ENCODE peak calls at places on chromosomes 3 and 15, in ten cellular contexts. One of them, this sample, is unnamed. For H3K9me3, the result is how much of the 10 kb centered on the place peaks cover.

GRCh38 chr15:45670061-45670460 is 35.2 kb downstream of the SQOR start:
- DNase-seq in neuronal stem cell: no peak
- DNase-seq in effector memory CD4-positive, alpha-beta T cell: no peak
- DNase-seq in T-helper 17 cell: no peak
- DNase-seq in A549: no peak
- DNase-seq in stomach: no peak
- DNase-seq in AG04450: no peak
- DNase-seq in gastrocnemius medialis: no peak
- DNase-seq in ascending aorta: no peak
- DNase-seq in aorta: no peak
- DNase-seq in this sample: no peak

GRCh38 chr15:31223478-31224350 is 102.9 kb upstream of the KLF13 start:
- DNase-seq in neuronal stem cell: no peak
- DNase-seq in effector memory CD4-positive, alpha-beta T cell: no peak
- DNase-seq in T-helper 17 cell: no peak
- DNase-seq in A549: no peak
- DNase-seq in stomach: peak
- DNase-seq in AG04450: no peak
- DNase-seq in gastrocnemius medialis: no peak
- DNase-seq in ascending aorta: no peak
- DNase-seq in aorta: no peak
- DNase-seq in this sample: no peak

GRCh38 chr3:112117415-112117814 is 15.6 kb downstream of the GCSAM start:
- DNase-seq in neuronal stem cell: no peak
- DNase-seq in effector memory CD4-positive, alpha-beta T cell: no peak
- DNase-seq in T-helper 17 cell: no peak
- DNase-seq in A549: no peak
- DNase-seq in stomach: no peak
- DNase-seq in AG04450: no peak
- DNase-seq in gastrocnemius medialis: no peak
- DNase-seq in ascending aorta: no peak
- DNase-seq in aorta: no peak
- DNase-seq in this sample: no peak

GRCh38 chr3:102450976-102451375 is 16.2 kb downstream of the ZPLD1 start:
- DNase-seq in neuronal stem cell: no peak
- DNase-seq in effector memory CD4-positive, alpha-beta T cell: no peak
- DNase-seq in T-helper 17 cell: no peak
- DNase-seq in A549: no peak
- DNase-seq in stomach: no peak
- DNase-seq in AG04450: no peak
- DNase-seq in gastrocnemius medialis: no peak
- DNase-seq in ascending aorta: no peak
- DNase-seq in aorta: no peak
- DNase-seq in this sample: no peak

GRCh38 chr15:63763476-63764123 is 70.1 kb downstream of the HERC1 start:
- DNase-seq in neuronal stem cell: no peak
- DNase-seq in effector memory CD4-positive, alpha-beta T cell: no peak
- DNase-seq in T-helper 17 cell: no peak
- DNase-seq in A549: no peak
- DNase-seq in stomach: no peak
- DNase-seq in AG04450: no peak
- DNase-seq in gastrocnemius medialis: no peak
- DNase-seq in ascending aorta: no peak
- DNase-seq in aorta: no peak
- DNase-seq in this sample: no peak

GRCh38 chr15:49406352-49407118 is 16.5 kb upstream of the FGF7 start:
- DNase-seq in neuronal stem cell: no peak
- DNase-seq in effector memory CD4-positive, alpha-beta T cell: no peak
- DNase-seq in T-helper 17 cell: no peak
- DNase-seq in A549: no peak
- DNase-seq in stomach: no peak
- DNase-seq in AG04450: no peak
- DNase-seq in gastrocnemius medialis: no peak
- DNase-seq in ascending aorta: no peak
- DNase-seq in aorta: peak
- DNase-seq in this sample: no peak

GRCh38 chr15:70379938-70380337 is 282.2 kb upstream of the TLE3 start:
- DNase-seq in neuronal stem cell: no peak
- DNase-seq in effector memory CD4-positive, alpha-beta T cell: no peak
- DNase-seq in T-helper 17 cell: no peak
- DNase-seq in A549: no peak
- DNase-seq in stomach: no peak
- DNase-seq in AG04450: no peak
- DNase-seq in gastrocnemius medialis: no peak
- DNase-seq in ascending aorta: no peak
- DNase-seq in aorta: peak
- DNase-seq in this sample: no peak

GRCh38 chr3:166177130-166177529 is 339.9 kb upstream of the BCHE start:
- DNase-seq in neuronal stem cell: no peak
- DNase-seq in effector memory CD4-positive, alpha-beta T cell: no peak
- DNase-seq in T-helper 17 cell: no peak
- DNase-seq in A549: no peak
- DNase-seq in stomach: no peak
- DNase-seq in AG04450: no peak
- DNase-seq in gastrocnemius medialis: no peak
- DNase-seq in ascending aorta: no peak
- DNase-seq in aorta: no peak
- DNase-seq in this sample: no peak

GRCh38 chr3:47002490-47003410 is 23.3 kb downstream of the NBEAL2 start:
- DNase-seq in neuronal stem cell: no peak
- DNase-seq in effector memory CD4-positive, alpha-beta T cell: no peak
- DNase-seq in T-helper 17 cell: no peak
- DNase-seq in A549: no peak
- DNase-seq in stomach: no peak
- DNase-seq in AG04450: no peak
- DNase-seq in gastrocnemius medialis: no peak
- DNase-seq in ascending aorta: no peak
- DNase-seq in aorta: peak
- DNase-seq in this sample: no peak

GRCh38 chr15:76359152-76359551 is 22.6 kb downstream of the ISL2 start:
- DNase-seq in neuronal stem cell: no peak
- DNase-seq in effector memory CD4-positive, alpha-beta T cell: no peak
- DNase-seq in T-helper 17 cell: no peak
- DNase-seq in A549: no peak
- DNase-seq in stomach: peak
- DNase-seq in AG04450: no peak
- DNase-seq in gastrocnemius medialis: no peak
- DNase-seq in ascending aorta: no peak
- DNase-seq in aorta: no peak
- DNase-seq in this sample: peak

DNA sequence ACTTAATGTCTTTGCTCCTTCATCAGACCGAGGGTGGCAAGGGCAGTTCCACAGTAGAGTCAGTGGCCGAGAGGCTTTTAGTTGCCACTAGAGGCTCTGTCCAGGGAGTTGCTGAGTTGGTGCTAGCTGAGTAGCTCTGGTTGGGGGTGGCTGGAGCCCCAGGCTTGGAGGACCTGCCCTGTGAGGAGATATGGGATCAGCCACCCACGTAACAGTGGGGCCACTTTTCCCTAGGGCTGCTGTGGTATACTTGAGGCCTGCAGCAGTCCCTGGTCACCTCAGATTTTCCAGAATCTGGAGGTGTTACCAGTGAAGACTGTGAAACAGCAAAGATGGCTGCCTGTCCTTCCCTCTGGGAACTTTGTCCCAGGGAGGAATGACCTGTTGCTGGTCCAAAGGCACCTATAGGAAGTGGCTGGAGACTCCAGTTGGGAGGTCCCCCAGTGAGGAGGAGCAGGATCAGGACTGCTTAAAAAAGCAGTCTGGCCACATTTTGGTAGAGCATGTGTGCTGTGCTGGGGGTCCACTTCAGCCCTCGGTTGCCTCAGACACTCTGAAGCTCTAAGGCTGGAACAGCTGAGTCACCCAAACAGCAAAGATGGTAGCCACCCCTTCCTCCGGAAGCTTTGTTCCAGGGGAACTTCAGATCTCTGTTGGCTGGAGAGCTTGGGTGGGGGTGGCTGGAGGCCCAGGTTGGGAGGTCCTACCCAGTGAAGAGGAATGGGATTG is 72.9 kb downstream of the AKAP13 start:
- DNase-seq in neuronal stem cell: no peak
- DNase-seq in effector memory CD4-positive, alpha-beta T cell: no peak
- DNase-seq in T-helper 17 cell: no peak
- DNase-seq in A549: no peak
- DNase-seq in stomach: no peak
- DNase-seq in AG04450: no peak
- DNase-seq in gastrocnemius medialis: no peak
- DNase-seq in ascending aorta: no peak
- DNase-seq in aorta: no peak
- DNase-seq in this sample: no peak
- H3K9me3 ChIP-seq in neuronal stem cell: under half
- H3K9me3 ChIP-seq in effector memory CD4-positive, alpha-beta T cell: under half
- H3K9me3 ChIP-seq in T-helper 17 cell: under half
- H3K9me3 ChIP-seq in A549: under half
- H3K9me3 ChIP-seq in stomach: under half
- H3K9me3 ChIP-seq in AG04450: under half
- H3K9me3 ChIP-seq in gastrocnemius medialis: under half
- H3K9me3 ChIP-seq in ascending aorta: under half
- H3K9me3 ChIP-seq in aorta: under half
- H3K9me3 ChIP-seq in this sample: under half

GRCh38 chr15:20294651-20295237 is 246.9 kb downstream of the GOLGA6L6 start:
- DNase-seq in neuronal stem cell: peak
- DNase-seq in effector memory CD4-positive, alpha-beta T cell: no peak
- DNase-seq in T-helper 17 cell: no peak
- DNase-seq in A549: no peak
- DNase-seq in stomach: no peak
- DNase-seq in AG04450: no peak
- DNase-seq in gastrocnemius medialis: no peak
- DNase-seq in ascending aorta: peak
- DNase-seq in aorta: peak
- DNase-seq in this sample: no peak
- H3K9me3 ChIP-seq in neuronal stem cell: under half
- H3K9me3 ChIP-seq in effector memory CD4-positive, alpha-beta T cell: under half
- H3K9me3 ChIP-seq in T-helper 17 cell: under half
- H3K9me3 ChIP-seq in A549: under half
- H3K9me3 ChIP-seq in stomach: half or more
- H3K9me3 ChIP-seq in AG04450: under half
- H3K9me3 ChIP-seq in gastrocnemius medialis: under half
- H3K9me3 ChIP-seq in ascending aorta: under half
- H3K9me3 ChIP-seq in aorta: under half
- H3K9me3 ChIP-seq in this sample: half or more

DNA sequence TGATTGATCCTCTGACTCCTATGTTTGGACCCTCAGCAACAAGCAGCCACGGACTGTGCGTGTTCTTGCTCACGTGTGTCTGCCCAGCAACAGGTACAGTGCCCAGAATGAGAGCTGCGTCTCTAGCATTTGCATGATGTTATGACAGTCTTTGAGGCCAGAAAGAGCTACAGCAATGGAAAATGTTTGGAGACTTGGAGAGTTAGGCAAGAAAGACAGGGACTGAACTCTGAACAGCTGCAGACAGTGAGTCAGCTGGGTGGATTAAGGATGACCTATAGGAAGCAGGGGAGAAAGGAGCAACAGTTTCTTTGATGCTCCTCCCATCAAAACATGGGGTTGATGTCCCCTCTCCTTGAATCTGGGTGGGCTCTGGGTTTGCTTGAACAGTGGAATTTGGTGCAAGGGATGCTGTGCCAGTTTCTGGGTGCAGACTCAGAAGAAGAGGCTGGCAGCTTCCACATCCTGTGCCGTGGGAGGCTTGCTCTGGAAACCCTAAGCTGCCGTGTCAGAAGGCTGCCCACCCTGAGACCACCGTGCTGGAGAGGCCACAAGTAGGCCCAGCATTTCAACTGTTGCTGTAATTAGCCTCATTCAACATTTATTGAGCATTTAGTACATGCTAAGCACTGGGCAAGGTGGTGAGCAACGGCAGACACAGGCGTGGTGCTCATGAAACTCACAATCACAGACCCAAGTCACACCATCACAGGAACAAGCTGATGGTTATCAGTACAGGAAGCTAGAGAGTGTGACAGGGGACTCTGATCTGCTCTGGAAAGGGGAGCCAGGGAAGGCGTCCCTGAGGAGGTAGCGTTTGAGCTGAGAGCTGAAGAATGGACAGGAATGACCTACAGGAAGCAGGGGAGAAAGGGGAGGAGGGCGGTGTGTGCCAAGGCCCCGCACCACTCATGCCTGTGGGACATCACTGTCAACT is 21.7 kb downstream of the CCR9 start:
- DNase-seq in neuronal stem cell: no peak
- DNase-seq in effector memory CD4-positive, alpha-beta T cell: no peak
- DNase-seq in T-helper 17 cell: no peak
- DNase-seq in A549: no peak
- DNase-seq in stomach: no peak
- DNase-seq in AG04450: peak
- DNase-seq in gastrocnemius medialis: no peak
- DNase-seq in ascending aorta: no peak
- DNase-seq in aorta: no peak
- DNase-seq in this sample: no peak
- H3K9me3 ChIP-seq in neuronal stem cell: under half
- H3K9me3 ChIP-seq in effector memory CD4-positive, alpha-beta T cell: under half
- H3K9me3 ChIP-seq in T-helper 17 cell: under half
- H3K9me3 ChIP-seq in A549: under half
- H3K9me3 ChIP-seq in stomach: under half
- H3K9me3 ChIP-seq in AG04450: under half
- H3K9me3 ChIP-seq in gastrocnemius medialis: under half
- H3K9me3 ChIP-seq in ascending aorta: under half
- H3K9me3 ChIP-seq in aorta: under half
- H3K9me3 ChIP-seq in this sample: under half

GRCh38 chr15:25192651-25193050 is 237.9 kb downstream of the SNRPN start:
- DNase-seq in neuronal stem cell: no peak
- DNase-seq in effector memory CD4-positive, alpha-beta T cell: no peak
- DNase-seq in T-helper 17 cell: no peak
- DNase-seq in A549: no peak
- DNase-seq in stomach: no peak
- DNase-seq in AG04450: no peak
- DNase-seq in gastrocnemius medialis: no peak
- DNase-seq in ascending aorta: no peak
- DNase-seq in aorta: no peak
- DNase-seq in this sample: no peak
- H3K9me3 ChIP-seq in neuronal stem cell: under half
- H3K9me3 ChIP-seq in effector memory CD4-positive, alpha-beta T cell: under half
- H3K9me3 ChIP-seq in T-helper 17 cell: under half
- H3K9me3 ChIP-seq in A549: under half
- H3K9me3 ChIP-seq in stomach: half or more
- H3K9me3 ChIP-seq in AG04450: half or more
- H3K9me3 ChIP-seq in gastrocnemius medialis: under half
- H3K9me3 ChIP-seq in ascending aorta: under half
- H3K9me3 ChIP-seq in aorta: under half
- H3K9me3 ChIP-seq in this sample: half or more

GRCh38 chr3:73164622-73165021 is 103.2 kb downstream of the EBLN2 start:
- DNase-seq in neuronal stem cell: no peak
- DNase-seq in effector memory CD4-positive, alpha-beta T cell: no peak
- DNase-seq in T-helper 17 cell: no peak
- DNase-seq in A549: no peak
- DNase-seq in stomach: no peak
- DNase-seq in AG04450: no peak
- DNase-seq in gastrocnemius medialis: no peak
- DNase-seq in ascending aorta: no peak
- DNase-seq in aorta: no peak
- DNase-seq in this sample: no peak
- H3K9me3 ChIP-seq in neuronal stem cell: under half
- H3K9me3 ChIP-seq in effector memory CD4-positive, alpha-beta T cell: under half
- H3K9me3 ChIP-seq in T-helper 17 cell: under half
- H3K9me3 ChIP-seq in A549: under half
- H3K9me3 ChIP-seq in stomach: under half
- H3K9me3 ChIP-seq in AG04450: under half
- H3K9me3 ChIP-seq in gastrocnemius medialis: under half
- H3K9me3 ChIP-seq in ascending aorta: under half
- H3K9me3 ChIP-seq in aorta: under half
- H3K9me3 ChIP-seq in this sample: under half